ENCODE peak calls at places on chromosomes 2 and 18, in eight cellular contexts. One of them, this sample, is unnamed.
A peak's percentile ranks its signal among the peaks of the same experiment; 100 is the strongest.

GRCh38 chr2:10091182-10091932 is 11.1 kb upstream of the CYS1 start:
- DNase-seq in GM12878: no peak
- DNase-seq in MCF 10A: no peak
- DNase-seq in adrenal gland: no peak
- DNase-seq in neural crest cell: no peak
- DNase-seq in CD4-positive, alpha-beta T cell: peak; percentile 20
- DNase-seq in psoas muscle: no peak
- DNase-seq in bronchial epithelial cell: no peak
- DNase-seq in this sample: no peak

GRCh38 chr2:27689424-27689823 is 25.7 kb downstream of the SLC4A1AP start:
- DNase-seq in adrenal gland: no peak
- DNase-seq in bronchial epithelial cell: peak; percentile 88
- DNase-seq in GM12878: no peak
- DNase-seq in MCF 10A: peak; percentile 70
- DNase-seq in neural crest cell: no peak
- DNase-seq in CD4-positive, alpha-beta T cell: no peak
- DNase-seq in psoas muscle: no peak
- DNase-seq in this sample: no peak

GRCh38 chr18:66560092-66560491 is 43.8 kb downstream of the CDH19 start:
- DNase-seq in adrenal gland: no peak
- DNase-seq in MCF 10A: peak; percentile 61
- DNase-seq in GM12878: no peak
- DNase-seq in psoas muscle: no peak
- DNase-seq in CD4-positive, alpha-beta T cell: no peak
- DNase-seq in neural crest cell: peak; percentile 13
- DNase-seq in bronchial epithelial cell: peak; percentile 64
- DNase-seq in this sample: no peak

GRCh38 chr2:71064110-71064611 is 4.3 kb upstream of the NAGK start:
- DNase-seq in psoas muscle: no peak
- DNase-seq in CD4-positive, alpha-beta T cell: no peak
- DNase-seq in adrenal gland: no peak
- DNase-seq in MCF 10A: no peak
- DNase-seq in GM12878: no peak
- DNase-seq in bronchial epithelial cell: peak; percentile 89
- DNase-seq in neural crest cell: no peak
- DNase-seq in this sample: no peak

GRCh38 chr18:36455931-36456330 is 158.4 kb downstream of the FHOD3 start:
- DNase-seq in MCF 10A: no peak
- DNase-seq in adrenal gland: no peak
- DNase-seq in CD4-positive, alpha-beta T cell: no peak
- DNase-seq in neural crest cell: no peak
- DNase-seq in bronchial epithelial cell: no peak
- DNase-seq in psoas muscle: no peak
- DNase-seq in GM12878: no peak
- DNase-seq in this sample: no peak

GRCh38 chr2:85772019-85772745 is 18.4 kb downstream of the ATOH8 start:
- DNase-seq in adrenal gland: peak; percentile 99
- DNase-seq in neural crest cell: peak; percentile 49
- DNase-seq in CD4-positive, alpha-beta T cell: no peak
- DNase-seq in MCF 10A: peak; percentile 98
- DNase-seq in bronchial epithelial cell: peak; percentile 81
- DNase-seq in GM12878: no peak
- DNase-seq in psoas muscle: peak; percentile 99
- DNase-seq in this sample: no peak

GRCh38 chr2:229679393-229680125 is 34.8 kb downstream of the DNER start:
- DNase-seq in psoas muscle: no peak
- DNase-seq in MCF 10A: peak; percentile 38
- DNase-seq in neural crest cell: no peak
- DNase-seq in CD4-positive, alpha-beta T cell: no peak
- DNase-seq in bronchial epithelial cell: peak; percentile 39
- DNase-seq in adrenal gland: no peak
- DNase-seq in GM12878: no peak
- DNase-seq in this sample: no peak

GRCh38 chr2:239466046-239466754 is 65.4 kb upstream of the HDAC4 start:
- DNase-seq in neural crest cell: no peak
- DNase-seq in CD4-positive, alpha-beta T cell: no peak
- DNase-seq in MCF 10A: no peak
- DNase-seq in bronchial epithelial cell: no peak
- DNase-seq in adrenal gland: peak; percentile 43
- DNase-seq in psoas muscle: no peak
- DNase-seq in GM12878: no peak
- DNase-seq in this sample: no peak

GRCh38 chr18:68475911-68476310 is 239.0 kb downstream of the TMX3 start:
- DNase-seq in bronchial epithelial cell: no peak
- DNase-seq in neural crest cell: no peak
- DNase-seq in CD4-positive, alpha-beta T cell: no peak
- DNase-seq in psoas muscle: no peak
- DNase-seq in MCF 10A: no peak
- DNase-seq in GM12878: no peak
- DNase-seq in adrenal gland: no peak
- DNase-seq in this sample: no peak

GRCh38 chr2:163465440-163465839 is 270.4 kb downstream of the FIGN start:
- DNase-seq in neural crest cell: no peak
- DNase-seq in CD4-positive, alpha-beta T cell: no peak
- DNase-seq in bronchial epithelial cell: no peak
- DNase-seq in adrenal gland: no peak
- DNase-seq in MCF 10A: no peak
- DNase-seq in psoas muscle: no peak
- DNase-seq in GM12878: no peak
- DNase-seq in this sample: peak; percentile 19

GRCh38 chr2:197137234-197137633 is 173.3 kb downstream of the ANKRD44 start:
- DNase-seq in GM12878: no peak
- DNase-seq in CD4-positive, alpha-beta T cell: no peak
- DNase-seq in neural crest cell: no peak
- DNase-seq in MCF 10A: peak; percentile 56
- DNase-seq in psoas muscle: no peak
- DNase-seq in bronchial epithelial cell: peak; percentile 66
- DNase-seq in adrenal gland: peak; percentile 64
- DNase-seq in this sample: no peak

GRCh38 chr2:45131587-45131986 is 122.3 kb upstream of the SIX2 start:
- DNase-seq in psoas muscle: no peak
- DNase-seq in neural crest cell: no peak
- DNase-seq in MCF 10A: no peak
- DNase-seq in bronchial epithelial cell: no peak
- DNase-seq in GM12878: no peak
- DNase-seq in CD4-positive, alpha-beta T cell: no peak
- DNase-seq in adrenal gland: no peak
- DNase-seq in this sample: no peak

GRCh38 chr18:75931079-75931478 is 503.6 kb upstream of the SMIM21 start:
- DNase-seq in psoas muscle: no peak
- DNase-seq in MCF 10A: no peak
- DNase-seq in adrenal gland: no peak
- DNase-seq in neural crest cell: no peak
- DNase-seq in GM12878: no peak
- DNase-seq in bronchial epithelial cell: no peak
- DNase-seq in CD4-positive, alpha-beta T cell: no peak
- DNase-seq in this sample: no peak

GRCh38 chr2:39513641-39514094 is 76.6 kb upstream of the MAP4K3 start:
- DNase-seq in CD4-positive, alpha-beta T cell: no peak
- DNase-seq in MCF 10A: peak; percentile 92
- DNase-seq in GM12878: peak; percentile 51
- DNase-seq in neural crest cell: no peak
- DNase-seq in bronchial epithelial cell: peak; percentile 93
- DNase-seq in psoas muscle: peak; percentile 34
- DNase-seq in adrenal gland: peak; percentile 84
- DNase-seq in this sample: no peak

GRCh38 chr18:11259421-11259820 is 110.1 kb upstream of the PIEZO2 start:
- DNase-seq in GM12878: no peak
- DNase-seq in neural crest cell: no peak
- DNase-seq in CD4-positive, alpha-beta T cell: no peak
- DNase-seq in bronchial epithelial cell: no peak
- DNase-seq in psoas muscle: peak; percentile 24
- DNase-seq in MCF 10A: no peak
- DNase-seq in adrenal gland: peak; percentile 69
- DNase-seq in this sample: no peak

DNA sequence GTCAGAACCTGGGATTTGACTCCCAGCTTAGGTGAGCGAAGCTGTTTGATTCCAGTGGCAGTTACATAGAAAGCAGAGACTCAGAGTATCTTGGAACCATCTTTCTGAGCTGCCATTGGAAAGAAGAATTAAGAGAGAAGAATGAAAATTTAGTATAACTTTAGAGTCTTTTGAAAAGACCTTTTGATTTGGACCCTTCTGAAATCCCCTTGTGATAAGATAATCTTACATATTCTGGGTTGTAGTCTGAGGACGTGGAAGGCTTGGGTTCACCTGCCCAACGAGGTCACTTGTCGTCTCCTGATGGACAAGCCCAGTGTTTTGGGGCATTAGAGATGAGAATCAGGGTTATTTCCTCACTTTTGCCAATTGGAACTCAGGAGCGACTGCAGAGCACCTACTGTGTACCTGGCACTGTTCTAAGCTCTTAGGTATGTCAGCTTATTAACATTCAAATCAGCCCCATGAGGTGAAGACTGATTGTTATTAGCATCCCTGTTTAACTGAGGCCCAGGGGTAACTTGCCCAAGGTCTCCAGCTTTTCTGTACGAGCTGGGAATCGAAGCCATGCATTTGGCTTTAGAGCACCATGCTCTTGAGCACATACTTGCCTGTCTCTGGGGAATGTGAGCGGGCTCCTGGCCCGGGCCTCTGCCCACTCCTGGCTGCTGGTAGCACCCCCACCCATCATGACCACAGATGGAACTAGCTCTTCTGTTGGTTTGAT is 2.9 kb downstream of the HK2 start:
- DNase-seq in MCF 10A: no peak
- DNase-seq in bronchial epithelial cell: no peak
- DNase-seq in CD4-positive, alpha-beta T cell: no peak
- DNase-seq in GM12878: no peak
- DNase-seq in neural crest cell: no peak
- DNase-seq in adrenal gland: no peak
- DNase-seq in psoas muscle: no peak
- DNase-seq in this sample: no peak
- TF ChIP-seq CTCF in MCF 10A: no peak
- TF ChIP-seq CTCF in bronchial epithelial cell: no peak
- TF ChIP-seq CTCF in CD4-positive, alpha-beta T cell: peak; percentile 62
- TF ChIP-seq CTCF in GM12878: no peak
- TF ChIP-seq CTCF in neural crest cell: peak; percentile 25
- TF ChIP-seq CTCF in adrenal gland: no peak
- TF ChIP-seq CTCF in psoas muscle: no peak
- TF ChIP-seq CTCF in this sample: no peak

DNA sequence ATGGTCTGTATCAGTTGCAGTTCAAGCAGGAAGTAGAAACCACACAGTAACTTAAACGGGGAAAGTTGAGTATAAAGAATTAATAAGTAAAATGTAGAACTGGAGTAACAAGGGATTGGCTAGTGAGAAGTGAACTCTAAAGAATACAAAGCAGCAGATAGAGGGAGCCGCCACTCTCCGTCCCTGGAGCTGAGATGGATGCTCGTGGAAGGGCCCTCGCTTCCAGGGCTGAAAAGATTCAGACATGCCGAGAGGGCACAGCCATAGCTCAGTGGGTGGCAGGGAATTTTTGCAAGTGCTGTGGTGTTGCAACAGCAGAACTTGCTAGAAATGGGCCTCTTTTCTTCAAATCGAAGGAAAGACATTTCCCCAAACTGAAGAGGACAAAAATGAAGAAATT is 155.8 kb downstream of the COL6A3 start:
- DNase-seq in bronchial epithelial cell: no peak
- DNase-seq in CD4-positive, alpha-beta T cell: no peak
- DNase-seq in psoas muscle: no peak
- DNase-seq in MCF 10A: no peak
- DNase-seq in adrenal gland: no peak
- DNase-seq in neural crest cell: no peak
- DNase-seq in GM12878: no peak
- DNase-seq in this sample: no peak
- TF ChIP-seq CTCF in bronchial epithelial cell: no peak
- TF ChIP-seq CTCF in CD4-positive, alpha-beta T cell: no peak
- TF ChIP-seq CTCF in psoas muscle: peak; percentile 5
- TF ChIP-seq CTCF in MCF 10A: no peak
- TF ChIP-seq CTCF in adrenal gland: no peak
- TF ChIP-seq CTCF in neural crest cell: no peak
- TF ChIP-seq CTCF in GM12878: no peak
- TF ChIP-seq CTCF in this sample: no peak

GRCh38 chr2:231611273-231612198 is 18.9 kb downstream of the TEX44 start:
- DNase-seq in CD4-positive, alpha-beta T cell: no peak
- DNase-seq in neural crest cell: no peak
- DNase-seq in bronchial epithelial cell: peak; percentile 94
- DNase-seq in psoas muscle: peak; percentile 51
- DNase-seq in GM12878: no peak
- DNase-seq in adrenal gland: peak; percentile 87
- DNase-seq in MCF 10A: peak; percentile 87
- DNase-seq in this sample: no peak
- TF ChIP-seq CTCF in CD4-positive, alpha-beta T cell: no peak
- TF ChIP-seq CTCF in neural crest cell: peak; percentile 37
- TF ChIP-seq CTCF in bronchial epithelial cell: no peak
- TF ChIP-seq CTCF in psoas muscle: no peak
- TF ChIP-seq CTCF in GM12878: peak; percentile 9
- TF ChIP-seq CTCF in adrenal gland: no peak
- TF ChIP-seq CTCF in MCF 10A: no peak
- TF ChIP-seq CTCF in this sample: peak; percentile 33

GRCh38 chr18:63314991-63315662 is 4.4 kb downstream of the BCL2 start:
- DNase-seq in GM12878: no peak
- DNase-seq in neural crest cell: no peak
- DNase-seq in psoas muscle: no peak
- DNase-seq in MCF 10A: no peak
- DNase-seq in bronchial epithelial cell: no peak
- DNase-seq in CD4-positive, alpha-beta T cell: no peak
- DNase-seq in adrenal gland: no peak
- DNase-seq in this sample: no peak

GRCh38 chr18:63314062-63314790 is 5.3 kb downstream of the BCL2 start:
- DNase-seq in GM12878: no peak
- DNase-seq in MCF 10A: no peak
- DNase-seq in CD4-positive, alpha-beta T cell: no peak
- DNase-seq in neural crest cell: no peak
- DNase-seq in bronchial epithelial cell: no peak
- DNase-seq in psoas muscle: no peak
- DNase-seq in adrenal gland: no peak
- DNase-seq in this sample: no peak

GRCh38 chr18:63311481-63312409 is 7.8 kb downstream of the BCL2 start:
- DNase-seq in adrenal gland: no peak
- DNase-seq in CD4-positive, alpha-beta T cell: no peak
- DNase-seq in GM12878: peak; percentile 88
- DNase-seq in psoas muscle: no peak
- DNase-seq in bronchial epithelial cell: no peak
- DNase-seq in MCF 10A: no peak
- DNase-seq in neural crest cell: no peak
- DNase-seq in this sample: no peak

GRCh38 chr18:63313409-63313917 is 6.1 kb downstream of the BCL2 start:
- DNase-seq in bronchial epithelial cell: no peak
- DNase-seq in GM12878: no peak
- DNase-seq in neural crest cell: no peak
- DNase-seq in CD4-positive, alpha-beta T cell: no peak
- DNase-seq in psoas muscle: no peak
- DNase-seq in adrenal gland: no peak
- DNase-seq in MCF 10A: no peak
- DNase-seq in this sample: no peak

GRCh38 chr18:63312731-63313408 is 6.7 kb downstream of the BCL2 start:
- DNase-seq in GM12878: no peak
- DNase-seq in neural crest cell: no peak
- DNase-seq in psoas muscle: no peak
- DNase-seq in CD4-positive, alpha-beta T cell: no peak
- DNase-seq in bronchial epithelial cell: no peak
- DNase-seq in adrenal gland: no peak
- DNase-seq in MCF 10A: no peak
- DNase-seq in this sample: no peak
- TF ChIP-seq CTCF in GM12878: no peak
- TF ChIP-seq CTCF in neural crest cell: no peak
- TF ChIP-seq CTCF in psoas muscle: no peak
- TF ChIP-seq CTCF in CD4-positive, alpha-beta T cell: no peak
- TF ChIP-seq CTCF in bronchial epithelial cell: no peak
- TF ChIP-seq CTCF in adrenal gland: no peak
- TF ChIP-seq CTCF in MCF 10A: no peak
- TF ChIP-seq CTCF in this sample: no peak

GRCh38 chr18:47585136-47585535 is 333.7 kb upstream of the SKOR2 start:
- DNase-seq in MCF 10A: no peak
- DNase-seq in adrenal gland: no peak
- DNase-seq in bronchial epithelial cell: no peak
- DNase-seq in neural crest cell: no peak
- DNase-seq in GM12878: no peak
- DNase-seq in psoas muscle: no peak
- DNase-seq in CD4-positive, alpha-beta T cell: no peak
- DNase-seq in this sample: no peak
- TF ChIP-seq CTCF in MCF 10A: no peak
- TF ChIP-seq CTCF in adrenal gland: no peak
- TF ChIP-seq CTCF in bronchial epithelial cell: no peak
- TF ChIP-seq CTCF in neural crest cell: no peak
- TF ChIP-seq CTCF in GM12878: no peak
- TF ChIP-seq CTCF in psoas muscle: no peak
- TF ChIP-seq CTCF in CD4-positive, alpha-beta T cell: no peak
- TF ChIP-seq CTCF in this sample: no peak

This sample was measured in D721Med.